ENCODE peak calls at places on chromosomes 13 and 19, in six cellular contexts. T is dorsolateral prefrontal cortex, A is AG04450, S is pancreas, D is heart right ventricle, F is BE2C. R is an unnamed sample. For H3K27me3, the result is how much of the 10 kb centered on the place peaks cover.

GRCh38 chr13:99884913-99885312 is 86.7 kb downstream of the ZIC5 start:
- DNase-seq in D (no peak), T (no peak), S (no peak), A (no peak), F (no peak), R (no peak)

GRCh38 chr19:39236527-39236926 is 8.3 kb downstream of the IFNL3 start:
- DNase-seq in A (no peak), F (no peak), T (no peak), S (peak), D (no peak), R (no peak)

GRCh38 chr19:21047712-21048111 is 27.3 kb downstream of the ZNF430 start:
- DNase-seq in T (no peak), A (no peak), F (no peak), S (no peak), D (no peak), R (no peak)

GRCh38 chr19:39247701-39248664 is 673 bp downstream of the IFNL4 start:
- DNase-seq in F (no peak), T (no peak), S (peak), A (no peak), D (no peak), R (no peak)

GRCh38 chr13:50509167-50509566 is 334.3 kb downstream of the DLEU7 start:
- DNase-seq in D (no peak), S (no peak), A (no peak), T (no peak), F (no peak), R (no peak)

GRCh38 chr13:18996627-18997051 is 185.0 kb downstream of the TUBA3C start:
- DNase-seq in D (no peak), A (no peak), T (no peak), F (no peak), S (no peak), R (no peak)

GRCh38 chr19:4908781-4909171 is 525 bp upstream of the UHRF1 start:
- DNase-seq in T (no peak), S (no peak), F (no peak), D (no peak), A (no peak), R (no peak)

GRCh38 chr19:10219678-10220077 is 11.5 kb downstream of the S1PR2 start:
- DNase-seq in F (no peak), S (no peak), D (no peak), A (peak), T (no peak), R (no peak)

GRCh38 chr19:17323973-17324327 is 10.7 kb downstream of the ANO8 start:
- DNase-seq in F (no peak), T (no peak), D (no peak), S (no peak), A (no peak), R (no peak)

GRCh38 chr13:111449041-111449440 is 128.6 kb downstream of the TEX29 start:
- DNase-seq in A (no peak), T (peak), F (no peak), S (no peak), D (no peak), R (no peak)

GRCh38 chr13:44365008-44365407 is 8.6 kb upstream of the SERP2 start:
- DNase-seq in A (peak), S (no peak), D (no peak), T (no peak), F (no peak), R (peak)

GRCh38 chr13:40231311-40231710 is 435.1 kb downstream of the FOXO1 start:
- DNase-seq in T (no peak), A (no peak), D (no peak), S (no peak), F (no peak), R (no peak)

GRCh38 chr19:55901369-55902079 is 30.6 kb downstream of the NLRP13 start:
- DNase-seq in T (no peak), A (no peak), F (no peak), S (no peak), D (no peak), R (no peak)

GRCh38 chr19:1943661-1944087 is 2.7 kb downstream of the CSNK1G2 start:
- DNase-seq in D (no peak), T (no peak), A (no peak), F (no peak), S (peak), R (no peak)

GRCh38 chr13:46555722-46556121 is 2.8 kb downstream of the LRCH1 start:
- DNase-seq in T (no peak), A (no peak), F (no peak), D (no peak), S (no peak), R (no peak)
- H3K4me3 ChIP-seq in T (peak), A (no peak), F (peak), D (no peak), S (no peak), R (no peak)

GRCh38 chr19:6710273-6711077 is 10.0 kb downstream of the C3 start:
- DNase-seq in D (no peak), F (no peak), T (no peak), A (no peak), S (no peak), R (no peak)
- TF ChIP-seq CTCF in D (no peak), F (no peak), T (no peak), A (no peak), S (no peak), R (peak)

DNA sequence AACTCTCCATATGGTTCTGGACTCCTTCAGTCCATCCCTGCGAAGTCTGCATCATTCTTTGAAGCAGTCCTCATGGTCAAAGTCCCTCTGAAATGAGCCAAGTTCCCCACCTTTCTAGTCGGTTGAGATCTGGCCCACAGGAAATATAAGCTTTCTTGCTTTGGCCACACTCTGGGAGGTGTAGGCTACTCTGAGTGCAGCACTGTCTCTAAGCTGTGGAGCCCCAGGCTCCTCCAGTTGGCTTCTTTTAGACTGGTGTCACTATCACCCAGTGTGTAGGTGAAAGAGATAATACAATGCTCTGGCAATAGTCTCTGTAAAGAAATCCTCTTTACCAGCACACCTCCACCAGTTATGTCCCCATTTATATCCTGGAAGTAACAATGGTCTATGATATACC is 486.5 kb upstream of the KLF12 start:
- DNase-seq in A (no peak), T (no peak), F (no peak), S (no peak), D (no peak), R (no peak)
- H3K27me3 ChIP-seq in A (under half), T (under half), F (under half), S (under half), D (under half), R (under half)

DNA sequence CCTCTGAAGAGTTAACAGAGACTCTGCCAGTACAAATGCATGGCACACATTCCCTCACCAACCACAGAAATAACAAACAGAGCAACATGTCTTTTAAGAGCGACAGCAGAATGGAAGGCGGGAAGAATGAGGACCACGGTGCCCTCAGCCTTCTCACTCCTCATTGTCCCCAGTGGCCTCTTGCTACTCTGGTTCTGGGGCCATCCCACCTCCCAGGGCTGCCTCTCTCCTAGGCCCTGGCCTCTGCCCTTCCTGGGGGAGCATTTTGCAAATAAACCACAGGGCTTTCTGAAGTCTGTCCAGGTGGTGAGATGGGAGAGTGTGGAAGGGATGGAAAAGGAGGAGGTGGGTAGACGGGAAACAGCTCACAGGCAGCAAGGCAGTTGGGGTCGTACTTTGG is 28.3 kb downstream of the CYP2B6 start:
- DNase-seq in T (no peak), A (no peak), F (no peak), D (no peak), S (no peak), R (no peak)
- H3K4me3 ChIP-seq in T (no peak), A (no peak), F (no peak), D (no peak), S (no peak), R (no peak)

DNA sequence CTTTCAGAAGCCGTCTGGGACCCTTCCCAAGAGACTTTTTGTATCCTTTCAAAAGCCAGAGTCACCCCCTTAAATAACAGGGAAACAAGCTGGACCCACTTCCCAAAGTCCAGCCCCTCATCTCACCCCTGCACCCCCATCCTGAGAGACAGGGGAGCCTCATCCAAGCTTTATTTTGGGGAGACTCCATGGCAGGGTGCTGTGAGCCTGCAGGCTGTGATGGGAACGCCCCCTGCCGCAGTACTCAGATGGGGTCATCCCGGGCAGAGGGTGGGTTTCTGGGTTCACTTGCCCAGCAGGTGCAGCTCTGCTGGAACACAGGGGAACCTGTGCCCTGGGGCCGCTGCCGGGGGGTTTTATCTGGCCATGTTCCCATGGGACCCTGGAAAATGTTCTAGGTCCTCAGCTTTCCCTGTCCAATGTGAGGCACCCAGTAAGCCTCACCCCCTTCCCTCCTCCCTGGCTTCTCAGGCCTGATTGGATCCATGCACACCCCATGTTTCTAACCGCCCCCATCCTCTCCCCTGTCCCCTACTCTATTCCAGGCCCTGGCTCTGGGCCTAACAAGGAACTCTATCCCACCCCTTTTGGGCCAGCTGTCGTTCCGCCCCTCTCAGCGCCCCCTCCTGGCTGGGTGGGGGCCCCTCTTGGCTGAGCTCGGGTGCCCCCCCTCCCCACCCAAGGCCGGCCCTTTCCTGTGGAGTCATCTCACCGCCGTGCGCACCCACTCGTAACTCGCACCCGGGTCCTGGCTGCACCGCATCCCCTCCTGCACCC is 1.0 kb downstream of the HIF3A start:
- DNase-seq in T (peak), S (peak), F (peak), A (no peak), D (peak), R (no peak)
- TF ChIP-seq CTCF in T (no peak), S (no peak), F (no peak), A (no peak), D (peak), R (peak)

GRCh38 chr13:21762512-21762911 is 91.6 kb downstream of the FGF9 start:
- DNase-seq in T (no peak), D (no peak), A (no peak), F (no peak), S (no peak), R (no peak)
- H3K27me3 ChIP-seq in T (under half), D (under half), A (under half), F (under half), S (under half), R (under half)

DNA sequence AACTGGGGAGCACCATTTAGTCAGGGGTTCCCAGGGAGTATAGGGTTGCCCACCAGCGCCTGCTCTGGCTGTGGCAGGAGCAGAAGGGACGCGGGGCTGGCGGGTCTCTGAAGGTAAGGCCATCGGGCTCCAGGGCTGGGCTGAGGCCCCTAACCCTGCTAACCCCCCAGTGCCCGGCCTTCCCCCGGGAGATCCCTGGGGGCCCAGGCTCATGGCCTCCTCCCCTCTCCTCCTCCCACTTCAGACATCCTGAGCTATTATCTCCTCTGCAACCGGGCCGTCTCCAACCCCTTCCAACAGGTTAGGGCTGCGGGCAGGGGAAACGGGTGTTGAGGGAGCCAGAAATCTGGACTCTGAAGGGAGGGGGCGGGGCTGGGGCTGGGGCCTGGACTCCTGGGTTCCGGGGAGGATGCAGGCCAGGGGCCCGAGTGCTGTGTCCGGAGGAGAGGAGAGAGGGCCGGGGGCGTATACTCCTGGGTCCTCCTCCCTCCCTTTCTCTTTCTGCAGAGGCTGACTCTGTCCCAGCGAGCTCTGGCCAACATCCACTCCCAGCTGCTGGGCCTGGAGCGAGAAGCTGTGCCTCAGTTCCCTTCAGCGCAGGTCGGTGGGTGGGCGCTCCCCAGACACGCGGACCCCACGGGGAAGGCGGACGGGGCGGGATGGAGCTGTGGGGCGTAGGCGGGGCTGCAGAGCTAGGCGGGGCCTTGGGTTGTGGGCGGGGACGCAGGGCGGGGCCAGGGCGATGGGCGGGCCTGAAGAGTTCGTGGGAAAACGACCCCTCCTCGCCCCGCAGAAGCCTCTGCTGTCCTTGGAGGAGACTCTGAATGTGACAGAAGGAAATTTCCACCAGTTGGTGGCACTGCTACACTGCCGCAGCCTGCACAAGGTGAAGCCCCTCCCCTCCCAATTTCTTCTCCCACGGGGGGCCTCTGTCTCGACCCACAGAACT is 15.3 kb downstream of the TTYH1 start:
- DNase-seq in D (peak), A (no peak), T (no peak), F (peak), S (peak), R (no peak)
- H3K4me3 ChIP-seq in D (no peak), A (peak), T (peak), F (no peak), S (no peak), R (no peak)

R was measured in kidney epithelial cell.